ENCODE peak calls at places on chromosomes 7 and 10, in four cellular contexts. One of them, this sample, is unnamed.

GRCh38 chr7:65239707-65240352 is 133.8 kb upstream of the ZNF92 start:
- DNase-seq in LNCaP clone FGC: no peak
- DNase-seq in iris pigment epithelial cell: no peak
- DNase-seq in germinal center: no peak
- DNase-seq in this sample: peak

GRCh38 chr7:104848386-104848990 is 165.5 kb upstream of the KMT2E start:
- DNase-seq in iris pigment epithelial cell: peak
- DNase-seq in LNCaP clone FGC: no peak
- DNase-seq in germinal center: peak
- DNase-seq in this sample: peak

GRCh38 chr10:7501157-7501556 is 90.3 kb upstream of the SFMBT2 start:
- DNase-seq in LNCaP clone FGC: no peak
- DNase-seq in iris pigment epithelial cell: no peak
- DNase-seq in germinal center: no peak
- DNase-seq in this sample: no peak

GRCh38 chr7:151586531-151587270 is 67.0 kb upstream of the RHEB start:
- DNase-seq in LNCaP clone FGC: no peak
- DNase-seq in germinal center: no peak
- DNase-seq in iris pigment epithelial cell: no peak
- DNase-seq in this sample: no peak

GRCh38 chr10:86659721-86660438 is 5.5 kb downstream of the OPN4 start:
- DNase-seq in iris pigment epithelial cell: no peak
- DNase-seq in germinal center: no peak
- DNase-seq in LNCaP clone FGC: no peak
- DNase-seq in this sample: no peak

GRCh38 chr7:82566752-82567151 is 123.2 kb upstream of the CACNA2D1 start:
- DNase-seq in iris pigment epithelial cell: no peak
- DNase-seq in LNCaP clone FGC: no peak
- DNase-seq in germinal center: no peak
- DNase-seq in this sample: no peak

GRCh38 chr7:86914468-86915054 is 144.9 kb downstream of the ELAPOR2 start:
- DNase-seq in iris pigment epithelial cell: peak
- DNase-seq in LNCaP clone FGC: no peak
- DNase-seq in germinal center: no peak
- DNase-seq in this sample: no peak

GRCh38 chr10:14244801-14245211 is 85.9 kb downstream of the FRMD4A start:
- DNase-seq in LNCaP clone FGC: no peak
- DNase-seq in germinal center: no peak
- DNase-seq in iris pigment epithelial cell: peak
- DNase-seq in this sample: no peak

GRCh38 chr10:49138361-49138891 is 4.6 kb upstream of the FAM170B start:
- DNase-seq in germinal center: no peak
- DNase-seq in LNCaP clone FGC: no peak
- DNase-seq in iris pigment epithelial cell: no peak
- DNase-seq in this sample: no peak

GRCh38 chr10:35216303-35216905 is 89.8 kb downstream of the CREM start:
- DNase-seq in LNCaP clone FGC: peak
- DNase-seq in iris pigment epithelial cell: peak
- DNase-seq in germinal center: no peak
- DNase-seq in this sample: peak

GRCh38 chr7:128842674-128843641 is 12.8 kb downstream of the FLNC start:
- DNase-seq in germinal center: no peak
- DNase-seq in iris pigment epithelial cell: no peak
- DNase-seq in LNCaP clone FGC: no peak
- DNase-seq in this sample: no peak

GRCh38 chr7:134058980-134059379 is 68.2 kb upstream of the LRGUK start:
- DNase-seq in LNCaP clone FGC: no peak
- DNase-seq in germinal center: no peak
- DNase-seq in iris pigment epithelial cell: peak
- DNase-seq in this sample: no peak

GRCh38 chr7:140684066-140684950 is 11.6 kb downstream of the ADCK2 start:
- DNase-seq in iris pigment epithelial cell: no peak
- DNase-seq in germinal center: no peak
- DNase-seq in LNCaP clone FGC: no peak
- DNase-seq in this sample: no peak

GRCh38 chr7:44373418-44373740 is 48.0 kb upstream of the CAMK2B start:
- DNase-seq in iris pigment epithelial cell: no peak
- DNase-seq in germinal center: no peak
- DNase-seq in LNCaP clone FGC: no peak
- DNase-seq in this sample: no peak

GRCh38 chr10:2925631-2926030 is 141.7 kb upstream of the PFKP start:
- DNase-seq in germinal center: no peak
- DNase-seq in LNCaP clone FGC: peak
- DNase-seq in iris pigment epithelial cell: peak
- DNase-seq in this sample: no peak

GRCh38 chr7:158357106-158357897 is 230.3 kb downstream of the PTPRN2 start:
- DNase-seq in LNCaP clone FGC: no peak
- DNase-seq in germinal center: no peak
- DNase-seq in iris pigment epithelial cell: no peak
- DNase-seq in this sample: no peak

GRCh38 chr10:4947635-4948596 is 15.3 kb upstream of the AKR1C1 start:
- DNase-seq in LNCaP clone FGC: peak
- DNase-seq in iris pigment epithelial cell: peak
- DNase-seq in germinal center: no peak
- DNase-seq in this sample: no peak

GRCh38 chr10:112271982-112272381 is 11.2 kb upstream of the TECTB start:
- DNase-seq in LNCaP clone FGC: no peak
- DNase-seq in germinal center: no peak
- DNase-seq in iris pigment epithelial cell: peak
- DNase-seq in this sample: no peak

This sample was measured in hypothalamus.